ENCODE peak calls at places on chromosomes 16 and 17, in ten cellular contexts. G, T, F, H, I, M, R, V, U and W are unnamed samples.

GRCh38 chr17:33292981-33293867 is at the start of gene ASIC2:
- DNase-seq in G (no peak), T (peak), F (no peak), H (no peak), I (no peak), M (peak), R (no peak), V (no peak), U (no peak), W (no peak)

GRCh38 chr17:72358465-72358864 is 237.6 kb downstream of the SOX9 start:
- DNase-seq in G (no peak), T (no peak), F (no peak), H (no peak), I (no peak), M (no peak), R (no peak), V (no peak), U (no peak), W (no peak)

GRCh38 chr16:46899443-46900143 is 15.4 kb downstream of the GPT2 start:
- DNase-seq in G (no peak), T (no peak), F (no peak), H (no peak), I (no peak), M (no peak), R (no peak), V (no peak), U (no peak), W (no peak)

GRCh38 chr17:82888583-82889495 is 49.0 kb upstream of the ZNF750 start:
- DNase-seq in G (no peak), T (no peak), F (no peak), H (no peak), I (peak), M (no peak), R (peak), V (no peak), U (no peak), W (no peak)

GRCh38 chr16:30977502-30977901 is 7.5 kb upstream of the HSD3B7 start:
- DNase-seq in G (no peak), T (no peak), F (no peak), H (no peak), I (no peak), M (no peak), R (no peak), V (no peak), U (no peak), W (no peak)

GRCh38 chr16:85221081-85221809 is 109.0 kb upstream of the CIBAR2 start:
- DNase-seq in G (no peak), T (no peak), F (no peak), H (no peak), I (peak), M (no peak), R (no peak), V (no peak), U (no peak), W (no peak)

GRCh38 chr17:35786941-35787432 is 8.5 kb downstream of the MMP28 start:
- DNase-seq in G (no peak), T (no peak), F (no peak), H (no peak), I (no peak), M (no peak), R (no peak), V (no peak), U (no peak), W (no peak)

GRCh38 chr17:78805301-78805700 is 23.2 kb upstream of the CYTH1 start:
- DNase-seq in G (peak), T (no peak), F (peak), H (no peak), I (peak), M (no peak), R (no peak), V (no peak), U (no peak), W (no peak)

GRCh38 chr17:81955756-81956544 is 5.0 kb downstream of the NOTUM start:
- DNase-seq in G (no peak), T (no peak), F (no peak), H (no peak), I (no peak), M (no peak), R (no peak), V (no peak), U (no peak), W (no peak)

GRCh38 chr16:53059672-53060071 is 4.9 kb downstream of the CHD9 start:
- DNase-seq in G (no peak), T (no peak), F (no peak), H (no peak), I (no peak), M (no peak), R (no peak), V (no peak), U (no peak), W (no peak)

GRCh38 chr17:45231481-45232116 is 9.9 kb downstream of the FMNL1 start:
- DNase-seq in G (no peak), T (no peak), F (no peak), H (no peak), I (peak), M (no peak), R (no peak), V (no peak), U (no peak), W (no peak)

GRCh38 chr17:42133461-42134041 is 10.9 kb downstream of the HSPB9 start:
- DNase-seq in G (no peak), T (peak), F (no peak), H (peak), I (no peak), M (no peak), R (no peak), V (no peak), U (peak), W (no peak)

GRCh38 chr16:19997734-19998133 is 76.0 kb downstream of the GPR139 start:
- DNase-seq in G (no peak), T (no peak), F (no peak), H (no peak), I (no peak), M (no peak), R (no peak), V (no peak), U (no peak), W (no peak)